ENCODE peak calls at places on chromosomes 12 and 14, in five cellular contexts. T is H9, X is mesenchymal stem cell, E is H1, U is trophoblast cell. W is an unnamed sample.

GRCh38 chr12:13126494-13126893 is 23.0 kb upstream of the GSG1 start:
- DNase-seq in T (no peak), X (no peak), E (no peak), U (no peak), W (no peak)

GRCh38 chr12:105761075-105761474 is 377.7 kb downstream of the NUAK1 start:
- DNase-seq in T (no peak), X (no peak), E (no peak), U (no peak), W (no peak)

GRCh38 chr12:44217146-44217883 is 381.4 kb downstream of the TMEM117 start:
- DNase-seq in T (no peak), X (no peak), E (no peak), U (no peak), W (no peak)

GRCh38 chr12:12803186-12803585 is 10.0 kb upstream of the DDX47 start:
- DNase-seq in T (no peak), X (peak; percentile 71), E (no peak), U (peak; percentile 45), W (no peak)

GRCh38 chr12:65125975-65126374 is 4.9 kb upstream of the WIF1 start:
- DNase-seq in T (no peak), X (no peak), E (no peak), U (no peak), W (no peak)

GRCh38 chr12:127823801-127824200 is 443.2 kb upstream of the TMEM132C start:
- DNase-seq in T (no peak), X (no peak), E (no peak), U (no peak), W (no peak)

GRCh38 chr12:109309441-109310246 is 560 bp upstream of the FOXN4 start:
- DNase-seq in T (no peak), X (no peak), E (peak; percentile 69), U (no peak), W (no peak)

GRCh38 chr12:113066806-113067400 is 10.4 kb downstream of the DTX1 start:
- DNase-seq in T (peak; percentile 51), X (no peak), E (no peak), U (no peak), W (no peak)

GRCh38 chr14:99601301-99601945 is 2.6 kb downstream of the CCDC85C start:
- DNase-seq in T (no peak), X (no peak), E (no peak), U (no peak), W (no peak)

GRCh38 chr14:40093800-40094199 is 661.6 kb upstream of the FBXO33 start:
- DNase-seq in T (no peak), X (no peak), E (no peak), U (no peak), W (no peak)

GRCh38 chr14:68268197-68268596 is 448.6 kb downstream of the RAD51B start:
- DNase-seq in T (no peak), X (peak; percentile 14), E (no peak), U (peak; percentile 12), W (no peak)

GRCh38 chr14:99028041-99028440 is 244.0 kb downstream of the BCL11B start:
- DNase-seq in T (no peak), X (no peak), E (no peak), U (no peak), W (no peak)

GRCh38 chr12:180445-180844 is 33.5 kb downstream of the SLC6A12 start:
- DNase-seq in T (no peak), X (peak; percentile 81), E (no peak), U (no peak), W (no peak)

GRCh38 chr14:64502476-64503183 is 1.0 kb downstream of the ZBTB25 start:
- DNase-seq in T (no peak), X (no peak), E (no peak), U (peak; percentile 68), W (no peak)

GRCh38 chr14:54554401-54554800 is 12.5 kb upstream of the SAMD4A start:
- DNase-seq in T (no peak), X (no peak), E (no peak), U (no peak), W (no peak)

GRCh38 chr12:78403136-78403535 is 461.4 kb upstream of the SYT1 start:
- DNase-seq in T (no peak), X (peak; percentile 90), E (no peak), U (no peak), W (no peak)

GRCh38 chr12:4380332-4380731 is 820 bp upstream of the FGF23 start:
- DNase-seq in T (no peak), X (no peak), E (peak; percentile 29), U (no peak), W (no peak)

GRCh38 chr12:118356809-118357326 is 15.8 kb downstream of the TAOK3 start:
- DNase-seq in T (no peak), X (peak; percentile 85), E (no peak), U (peak; percentile 30), W (no peak)

GRCh38 chr14:25836647-25837046 is 761.2 kb downstream of the NOVA1 start:
- DNase-seq in T (no peak), X (no peak), E (no peak), U (no peak), W (no peak)

GRCh38 chr14:54642950-54643695 is 76.2 kb downstream of the SAMD4A start:
- DNase-seq in T (no peak), X (peak; percentile 68), E (peak; percentile 44), U (no peak), W (no peak)

GRCh38 chr12:39623919-39624318 is 4.3 kb upstream of the ABCD2 start:
- DNase-seq in T (no peak), X (peak; percentile 11), E (no peak), U (no peak), W (no peak)

GRCh38 chr14:75186953-75187352 is 10.5 kb upstream of the TMED10 start:
- DNase-seq in T (no peak), X (no peak), E (no peak), U (no peak), W (no peak)

GRCh38 chr12:79933580-79934264 is 1.2 kb downstream of the PPP1R12A start:
- DNase-seq in T (no peak), X (peak; percentile 30), E (no peak), U (no peak), W (peak; percentile 15)

GRCh38 chr12:29627221-29627620 is 129.7 kb upstream of the OVCH1 start:
- DNase-seq in T (no peak), X (no peak), E (no peak), U (no peak), W (no peak)

GRCh38 chr12:29620030-29620429 is 122.5 kb upstream of the OVCH1 start:
- DNase-seq in T (no peak), X (no peak), E (no peak), U (no peak), W (no peak)

DNA sequence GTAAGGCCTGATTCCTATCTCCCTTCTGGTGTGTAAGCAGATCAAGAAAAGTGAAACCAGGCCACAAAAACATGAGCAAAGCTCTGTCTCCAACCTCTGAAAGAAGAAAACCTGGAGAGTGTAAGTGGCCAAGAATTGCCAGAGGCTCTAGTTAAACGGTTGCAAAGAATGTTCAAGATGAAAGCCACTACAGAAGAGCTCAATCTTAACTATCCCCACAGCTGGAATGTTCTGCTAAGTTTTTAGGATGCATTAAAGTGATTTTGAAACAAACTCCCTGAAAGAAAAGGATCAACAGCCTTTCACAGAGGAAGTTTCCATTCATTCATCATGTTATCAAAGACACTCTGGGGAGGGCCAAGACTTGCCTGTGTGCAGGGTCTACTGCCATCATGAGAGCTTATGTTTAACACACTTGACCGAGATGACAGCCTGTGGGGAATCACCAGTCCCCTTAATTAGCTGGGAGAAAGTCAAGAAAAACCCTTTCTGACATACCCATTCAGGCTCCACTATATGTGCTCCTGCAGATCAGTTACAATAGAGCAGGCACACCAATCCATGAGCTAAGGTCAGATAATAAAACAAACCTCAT is 128.0 kb upstream of the OVCH1 start:
- DNase-seq in T (no peak), X (peak; percentile 68), E (no peak), U (no peak), W (no peak)
- H3K18ac ChIP-seq in T (no peak overlapping the region), X (no peak overlapping the region), E (no peak overlapping the region), U (no peak overlapping the region), W (no peak overlapping the region)

GRCh38 chr12:116093915-116094314 is 183.6 kb downstream of the MED13L start:
- DNase-seq in T (no peak), X (no peak), E (no peak), U (no peak), W (no peak)

GRCh38 chr12:116092162-116092561 is 185.3 kb downstream of the MED13L start:
- DNase-seq in T (no peak), X (no peak), E (no peak), U (no peak), W (no peak)

GRCh38 chr12:116096874-116097273 is 180.6 kb downstream of the MED13L start:
- DNase-seq in T (no peak), X (no peak), E (no peak), U (no peak), W (no peak)

GRCh38 chr12:116092776-116093175 is 184.7 kb downstream of the MED13L start:
- DNase-seq in T (no peak), X (no peak), E (no peak), U (no peak), W (no peak)

DNA sequence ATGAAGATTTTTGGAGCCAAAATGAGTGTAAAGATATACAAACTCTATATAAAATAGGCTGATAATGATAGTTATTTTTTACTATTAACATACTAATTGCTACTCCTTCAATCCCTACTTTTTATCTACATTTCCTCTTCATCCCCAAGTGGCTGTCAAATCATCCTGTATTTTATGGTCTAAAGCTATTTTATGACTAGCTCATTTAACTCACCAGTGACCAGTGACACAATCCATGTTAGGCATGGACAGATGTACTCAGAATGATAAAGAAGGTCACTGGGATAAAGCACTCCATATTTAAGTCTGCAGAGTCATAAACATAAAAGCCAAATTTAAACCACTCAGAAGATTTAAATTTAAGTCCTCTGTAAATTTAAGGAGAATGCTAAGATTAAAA is 183.0 kb downstream of the MED13L start:
- DNase-seq in T (no peak), X (no peak), E (no peak), U (no peak), W (no peak)
- H2BK12ac ChIP-seq in T (no peak overlapping the region), X (no peak overlapping the region), E (no peak overlapping the region), U (no peak overlapping the region), W (no peak overlapping the region)

GRCh38 chr12:46401703-46402102 is 29.1 kb upstream of the SLC38A2 start:
- DNase-seq in T (no peak), X (peak; percentile 61), E (no peak), U (no peak), W (no peak)

GRCh38 chr12:46404225-46404631 is 31.7 kb upstream of the SLC38A2 start:
- DNase-seq in T (no peak), X (peak; percentile 35), E (no peak), U (no peak), W (no peak)

GRCh38 chr12:46403732-46404097 is 31.1 kb upstream of the SLC38A2 start:
- DNase-seq in T (no peak), X (no peak), E (no peak), U (no peak), W (no peak)

GRCh38 chr12:46402451-46402850 is 29.9 kb upstream of the SLC38A2 start:
- DNase-seq in T (no peak), X (peak; percentile 78), E (no peak), U (no peak), W (no peak)

GRCh38 chr12:46402861-46403731 is 30.5 kb upstream of the SLC38A2 start:
- DNase-seq in T (no peak), X (peak; percentile 79), E (no peak), U (no peak), W (no peak)
- H3K18ac ChIP-seq in T (no peak overlapping the region), X (no peak overlapping the region), E (no peak overlapping the region), U (no peak overlapping the region), W (no peak overlapping the region)

DNA sequence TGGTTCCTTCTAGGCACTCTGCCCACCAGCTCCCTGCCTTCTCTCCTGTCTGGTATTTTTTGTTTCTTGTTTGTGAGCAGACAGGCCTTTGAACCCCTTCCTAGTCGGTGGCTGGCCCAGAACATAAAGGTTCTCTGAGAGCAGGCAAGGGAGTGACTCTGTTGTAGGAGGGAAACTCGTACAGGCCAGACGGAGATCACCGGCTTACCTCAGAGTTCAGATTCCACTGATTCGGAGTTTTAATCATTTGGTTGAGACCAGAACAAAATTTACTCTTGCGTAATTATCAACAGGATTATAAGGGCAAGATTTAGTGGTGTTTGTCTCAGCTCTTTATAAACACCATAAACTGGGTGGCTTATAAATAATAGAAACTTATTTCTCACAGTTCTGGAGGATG is 128.3 kb downstream of the PLXNC1 start:
- DNase-seq in T (no peak), X (no peak), E (no peak), U (no peak), W (no peak)
- H2BK12ac ChIP-seq in T (no peak overlapping the region), X (no peak overlapping the region), E (no peak overlapping the region), U (no peak overlapping the region), W (no peak overlapping the region)

W was measured in neuronal stem cell.